ENCODE peak calls at places on chromosomes 12 and 14, in four cellular contexts. N is H1, U is HCT116, X is K562. M is an unnamed sample.

GRCh38 chr12:123064356-123064755 is 83.9 kb downstream of the ARL6IP4 start:
- DNase-seq in N (no peak), U (no peak), X (no peak), M (no peak)

GRCh38 chr12:15200703-15201102 is 20.5 kb downstream of the RERG start:
- DNase-seq in N (no peak), U (no peak), X (no peak), M (no peak)

GRCh38 chr12:33486058-33486457 is 46.4 kb upstream of the SYT10 start:
- DNase-seq in N (no peak), U (no peak), X (no peak), M (no peak)

GRCh38 chr12:60162988-60163720 is 567.3 kb downstream of the SLC16A7 start:
- DNase-seq in N (no peak), U (no peak), X (no peak), M (no peak)

GRCh38 chr12:40226652-40227051 is 1.9 kb downstream of the LRRK2 start:
- DNase-seq in N (no peak), U (no peak), X (no peak), M (no peak)

GRCh38 chr14:35287481-35288013 is 4.6 kb upstream of the PSMA6 start:
- DNase-seq in N (no peak), U (no peak), X (no peak), M (peak; percentile 55)

GRCh38 chr12:108338915-108339657 is at the start of gene CMKLR1:
- DNase-seq in N (no peak), U (no peak), X (peak; percentile 57), M (no peak)

GRCh38 chr14:20469890-20470858 is 968 bp downstream of the PNP start:
- DNase-seq in N (no peak), U (peak; percentile 45), X (no peak), M (no peak)

GRCh38 chr14:26528415-26529182 is 69.2 kb downstream of the NOVA1 start:
- DNase-seq in N (no peak), U (no peak), X (no peak), M (no peak)

GRCh38 chr12:102891756-102892155 is 25.3 kb downstream of the PAH start:
- DNase-seq in N (no peak), U (no peak), X (no peak), M (no peak)

GRCh38 chr14:64095620-64096019 is 198.6 kb downstream of the ESR2 start:
- DNase-seq in N (no peak), U (no peak), X (no peak), M (no peak)

GRCh38 chr14:73235531-73236155 is 1.7 kb upstream of the PAPLN start:
- DNase-seq in N (peak; percentile 39), U (no peak), X (no peak), M (no peak)

GRCh38 chr14:55913324-55914035 is 204.7 kb upstream of the PELI2 start:
- DNase-seq in N (no peak), U (no peak), X (no peak), M (no peak)

GRCh38 chr12:132638541-132639408 is 20.2 kb downstream of the P2RX2 start:
- DNase-seq in N (no peak), U (no peak), X (peak; percentile 46), M (no peak)

GRCh38 chr12:116528498-116528897 is 30.7 kb upstream of the MAP1LC3B2 start:
- DNase-seq in N (no peak), U (no peak), X (no peak), M (no peak)

GRCh38 chr12:106045251-106045674 is 93.5 kb downstream of the NUAK1 start:
- DNase-seq in N (no peak), U (no peak), X (no peak), M (no peak)

GRCh38 chr12:15778126-15778525 is 11.1 kb downstream of the EPS8 start:
- DNase-seq in N (no peak), U (no peak), X (no peak), M (no peak)

GRCh38 chr12:103423061-103423473 is 72.7 kb downstream of the C12orf42 start:
- DNase-seq in N (no peak), U (no peak), X (no peak), M (no peak)

GRCh38 chr12:5923043-5923605 is 21.9 kb downstream of the ANO2 start:
- DNase-seq in N (no peak), U (no peak), X (no peak), M (no peak)

GRCh38 chr12:62919827-62920226 is 15.1 kb downstream of the PPM1H start:
- DNase-seq in N (no peak), U (no peak), X (no peak), M (no peak)

GRCh38 chr12:125533434-125534029 is 468.3 kb downstream of the AACS start:
- DNase-seq in N (peak; percentile 50), U (no peak), X (peak; percentile 68), M (no peak)

GRCh38 chr12:90085491-90086274 is 377.0 kb upstream of the ATP2B1 start:
- DNase-seq in N (no peak), U (no peak), X (no peak), M (no peak)

GRCh38 chr14:103398427-103399195 is 13.4 kb downstream of the MARK3 start:
- DNase-seq in N (no peak), U (no peak), X (no peak), M (no peak)

GRCh38 chr14:78530078-78530477 is 359.9 kb downstream of the NRXN3 start:
- DNase-seq in N (peak; percentile 15), U (no peak), X (peak; percentile 7), M (no peak)

GRCh38 chr12:57732726-57733593 is 5.6 kb downstream of the AGAP2 start:
- DNase-seq in N (no peak), U (no peak), X (no peak), M (no peak)

GRCh38 chr12:39443704-39444234 is 849 bp upstream of the KIF21A start:
- DNase-seq in N (no peak), U (no peak), X (no peak), M (no peak)

GRCh38 chr14:36939265-36939664 is 233.1 kb downstream of the SLC25A21 start:
- DNase-seq in N (no peak), U (no peak), X (no peak), M (no peak)

GRCh38 chr14:20848316-20848954 is 42.8 kb upstream of the RNASE3 start:
- DNase-seq in N (no peak), U (peak; percentile 32), X (no peak), M (no peak)

GRCh38 chr14:95455246-95455645 is 61.2 kb downstream of the SYNE3 start:
- DNase-seq in N (no peak), U (no peak), X (no peak), M (no peak)

GRCh38 chr14:23605931-23606585 is 27.5 kb upstream of the JPH4 start:
- DNase-seq in N (no peak), U (no peak), X (no peak), M (peak; percentile 83)

GRCh38 chr14:22505309-22505708 is 83.7 kb downstream of the DAD1 start:
- DNase-seq in N (no peak), U (no peak), X (no peak), M (no peak)

GRCh38 chr14:88563845-88564244 is 1.0 kb downstream of the ZC3H14 start:
- DNase-seq in N (no peak), U (no peak), X (no peak), M (no peak)

GRCh38 chr14:88562831-88563686 is at the start of gene ZC3H14:
- DNase-seq in N (no peak), U (peak; percentile 68), X (peak; percentile 87), M (peak; percentile 71)

GRCh38 chr14:88562532-88562830 is 356 bp upstream of the ZC3H14 start:
- DNase-seq in N (no peak), U (no peak), X (peak; percentile 6), M (no peak)

GRCh38 chr14:88556581-88556980 is 1.8 kb upstream of the PTPN21 start:
- DNase-seq in N (no peak), U (no peak), X (no peak), M (no peak)

GRCh38 chr14:88559852-88560251 is 3.0 kb upstream of the ZC3H14 start:
- DNase-seq in N (no peak), U (no peak), X (no peak), M (no peak)
- TF ChIP-seq EGR1 in N (no peak), U (no peak), X (no peak), M (no peak)

GRCh38 chr14:93974299-93974698 is 2.1 kb downstream of the ASB2 start:
- DNase-seq in N (no peak), U (no peak), X (no peak), M (no peak)

GRCh38 chr14:93970967-93971634 is 5.3 kb downstream of the ASB2 start:
- DNase-seq in N (no peak), U (no peak), X (no peak), M (no peak)

GRCh38 chr14:93973607-93974006 is 2.8 kb downstream of the ASB2 start:
- DNase-seq in N (no peak), U (no peak), X (no peak), M (no peak)

GRCh38 chr14:93971635-93972027 is 4.7 kb downstream of the ASB2 start:
- DNase-seq in N (no peak), U (no peak), X (no peak), M (no peak)

GRCh38 chr14:93972618-93973205 is 3.7 kb downstream of the ASB2 start:
- DNase-seq in N (no peak), U (no peak), X (no peak), M (no peak)
- TF ChIP-seq EGR1 in N (no peak), U (no peak), X (no peak), M (no peak)

GRCh38 chr12:2288001-2288400 is 235.2 kb downstream of the CACNA1C start:
- DNase-seq in N (no peak), U (no peak), X (no peak), M (no peak)
- TF ChIP-seq EGR1 in N (no peak), U (no peak), X (no peak), M (no peak)

DNA sequence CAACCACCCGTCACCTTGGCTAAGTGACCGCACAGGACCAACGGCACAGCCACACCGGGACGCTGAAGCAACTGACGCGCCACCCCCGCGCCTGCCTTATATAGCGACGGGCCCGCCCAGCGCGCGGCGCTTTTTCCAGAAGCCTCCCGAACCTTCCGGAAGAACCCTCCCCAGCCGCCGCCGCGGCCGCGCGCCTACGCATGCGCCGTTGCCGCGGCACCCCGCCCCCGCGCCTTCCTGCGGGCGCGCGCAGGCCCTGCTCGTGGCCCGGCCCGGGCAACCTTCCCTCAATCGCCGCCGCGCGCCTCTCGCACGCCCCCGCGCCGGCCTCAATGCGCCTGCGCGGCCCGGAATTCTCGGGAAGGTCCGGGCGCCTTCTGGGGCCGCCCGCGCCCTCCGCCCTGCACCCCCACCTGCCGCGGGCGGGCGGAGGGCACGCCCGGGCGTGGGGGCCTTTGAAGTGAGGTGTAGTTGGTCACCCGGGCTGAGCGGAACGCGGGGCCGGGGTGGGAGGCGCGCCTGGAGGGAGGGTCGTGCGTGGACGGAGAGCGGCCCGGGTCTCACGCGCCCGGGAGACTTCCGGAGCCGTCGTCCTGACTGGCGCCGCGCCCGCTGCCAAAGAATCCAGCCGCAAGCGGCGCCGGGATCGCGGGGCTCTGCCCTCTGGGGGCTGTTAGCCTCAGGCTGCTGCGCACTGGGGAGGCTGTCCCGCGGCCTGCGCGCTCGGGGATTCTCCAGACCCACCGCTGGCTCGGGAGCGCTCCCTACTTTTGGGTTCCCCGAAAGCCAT is at the start of gene HSP90AA1:
- DNase-seq in N (peak; percentile 73), U (peak; percentile 79), X (peak; percentile 86), M (peak; percentile 60)
- TF ChIP-seq EGR1 in N (peak; percentile 99), U (peak; percentile 96), X (peak; percentile 92), M (peak; percentile 60)

M was measured in GM12878.